ENCODE peak calls at places on chromosomes 11 and 22, in four cellular contexts. V is A549; S is PC-9; G is CD8-positive, alpha-beta T cell. T is an unnamed sample.

GRCh38 chr11:19711911-19712280 is 741 bp upstream of the NAV2 start:
- DNase-seq in V (no peak), S (no peak), G (no peak), T (no peak)

GRCh38 chr11:78160557-78160956 is 21.1 kb upstream of the ALG8 start:
- DNase-seq in V (no peak), S (no peak), G (no peak), T (no peak)

GRCh38 chr11:95050595-95051202 is 1.5 kb downstream of the KDM4F start:
- DNase-seq in V (no peak), S (no peak), G (no peak), T (no peak)

GRCh38 chr11:109422755-109423113 is 744 bp downstream of the C11orf87 start:
- DNase-seq in V (no peak), S (no peak), G (no peak), T (no peak)

GRCh38 chr11:33476945-33477584 is 219.9 kb downstream of the HIPK3 start:
- DNase-seq in V (no peak), S (no peak), G (no peak), T (no peak)

GRCh38 chr11:122085264-122085663 is 30.8 kb downstream of the BLID start:
- DNase-seq in V (no peak), S (no peak), G (no peak), T (no peak)

GRCh38 chr11:27938011-27938410 is 169.9 kb downstream of the KIF18A start:
- DNase-seq in V (no peak), S (no peak), G (no peak), T (no peak)

GRCh38 chr11:125201525-125202121 is 37.1 kb downstream of the PKNOX2 start:
- DNase-seq in V (no peak), S (peak; percentile 57), G (no peak), T (no peak)

GRCh38 chr11:68751331-68751856 is at the start of gene TESMIN:
- DNase-seq in V (peak; percentile 85), S (peak; percentile 69), G (peak; percentile 95), T (peak; percentile 94)

GRCh38 chr11:19566583-19567379 is 145.9 kb upstream of the NAV2 start:
- DNase-seq in V (no peak), S (peak; percentile 19), G (no peak), T (no peak)

GRCh38 chr11:37788141-37788877 is 1190.3 kb upstream of the RAG2 start:
- DNase-seq in V (no peak), S (no peak), G (no peak), T (no peak)

GRCh38 chr11:72736452-72737069 is 15.6 kb downstream of the ARAP1 start:
- DNase-seq in V (peak; percentile 56), S (peak; percentile 81), G (peak; percentile 75), T (no peak)

GRCh38 chr11:61482513-61482912 is 26.0 kb upstream of the LRRC10B start:
- DNase-seq in V (peak; percentile 67), S (no peak), G (no peak), T (no peak)

GRCh38 chr11:110478410-110478809 is 48.7 kb downstream of the FDX1 start:
- DNase-seq in V (no peak), S (no peak), G (no peak), T (no peak)

GRCh38 chr11:8689726-8690255 is 7.2 kb downstream of the RPL27A start:
- DNase-seq in V (no peak), S (no peak), G (no peak), T (no peak)

GRCh38 chr11:35167451-35167954 is 28.5 kb downstream of the CD44 start:
- DNase-seq in V (no peak), S (no peak), G (no peak), T (no peak)

GRCh38 chr11:69003866-69004311 is 9.2 kb downstream of the MRGPRF start:
- DNase-seq in V (no peak), S (no peak), G (no peak), T (peak; percentile 90)

GRCh38 chr11:115334932-115335788 is 169.1 kb downstream of the CADM1 start:
- DNase-seq in V (peak; percentile 6), S (no peak), G (no peak), T (no peak)

GRCh38 chr11:130101661-130102060 is 32.0 kb downstream of the APLP2 start:
- DNase-seq in V (no peak), S (no peak), G (no peak), T (no peak)

GRCh38 chr11:67055812-67056211 is 835 bp upstream of the RHOD start:
- DNase-seq in V (no peak), S (peak; percentile 60), G (no peak), T (no peak)

GRCh38 chr11:44565746-44566558 is 489 bp downstream of the CD82 start:
- DNase-seq in V (no peak), S (no peak), G (no peak), T (no peak)

GRCh38 chr11:66100272-66101037 is 30.4 kb downstream of the PACS1 start:
- DNase-seq in V (peak; percentile 36), S (no peak), G (peak; percentile 82), T (no peak)

GRCh38 chr22:23305922-23306374 is 125.6 kb downstream of the BCR start:
- DNase-seq in V (no peak), S (no peak), G (no peak), T (peak; percentile 58)

GRCh38 chr11:975824-976223 is 50.2 kb downstream of the AP2A2 start:
- DNase-seq in V (peak; percentile 57), S (no peak), G (no peak), T (no peak)
- TF ChIP-seq CTCF in V (peak; percentile 52), S (no peak), G (no peak), T (peak; percentile 63)

GRCh38 chr11:92211576-92212167 is 12.9 kb upstream of the FAT3 start:
- DNase-seq in V (no peak), S (peak; percentile 45), G (no peak), T (no peak)
- TF ChIP-seq CTCF in V (peak; percentile 43), S (peak; percentile 60), G (no peak), T (peak; percentile 76)

DNA sequence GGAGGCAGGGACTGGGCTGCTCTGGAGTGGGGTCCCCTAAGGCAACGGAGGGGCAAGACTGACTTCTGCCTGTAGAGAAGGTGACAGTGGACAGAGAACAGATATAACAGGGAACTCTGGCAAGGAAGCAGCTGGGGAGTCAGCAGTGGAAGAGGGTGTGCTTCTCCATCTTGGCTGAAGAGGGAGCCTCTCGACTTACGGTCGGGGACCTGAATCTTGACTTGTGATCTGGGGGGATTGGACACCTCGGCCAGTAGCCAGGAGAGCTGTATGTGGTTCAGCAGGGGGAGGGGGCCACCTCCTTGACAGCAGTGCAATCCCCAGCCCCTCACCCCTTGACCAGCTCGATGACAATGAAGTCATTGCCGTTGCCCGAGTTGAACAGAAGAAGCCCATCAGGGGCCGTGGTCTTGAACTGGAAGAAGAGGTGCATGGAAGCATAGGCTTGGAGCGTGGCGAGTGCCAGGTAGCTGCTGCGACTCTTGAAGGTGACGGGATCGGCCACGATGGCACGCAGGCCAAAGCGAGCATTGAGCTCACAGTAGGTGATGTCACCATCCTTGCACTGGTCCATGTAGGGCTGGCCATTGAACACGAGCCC is 60.0 kb downstream of the SLC22A12 start:
- DNase-seq in V (peak; percentile 63), S (no peak), G (no peak), T (no peak)
- TF ChIP-seq CTCF in V (peak; percentile 23), S (peak; percentile 74), G (no peak), T (peak; percentile 75)

GRCh38 chr11:15886866-15887265 is 469.5 kb downstream of the SOX6 start:
- DNase-seq in V (no peak), S (no peak), G (no peak), T (no peak)

GRCh38 chr11:15884131-15884530 is 472.2 kb downstream of the SOX6 start:
- DNase-seq in V (no peak), S (no peak), G (no peak), T (no peak)

GRCh38 chr11:15883349-15883961 is 472.9 kb downstream of the SOX6 start:
- DNase-seq in V (no peak), S (no peak), G (no peak), T (no peak)

GRCh38 chr11:15884792-15885540 is 471.4 kb downstream of the SOX6 start:
- DNase-seq in V (no peak), S (no peak), G (no peak), T (no peak)

DNA sequence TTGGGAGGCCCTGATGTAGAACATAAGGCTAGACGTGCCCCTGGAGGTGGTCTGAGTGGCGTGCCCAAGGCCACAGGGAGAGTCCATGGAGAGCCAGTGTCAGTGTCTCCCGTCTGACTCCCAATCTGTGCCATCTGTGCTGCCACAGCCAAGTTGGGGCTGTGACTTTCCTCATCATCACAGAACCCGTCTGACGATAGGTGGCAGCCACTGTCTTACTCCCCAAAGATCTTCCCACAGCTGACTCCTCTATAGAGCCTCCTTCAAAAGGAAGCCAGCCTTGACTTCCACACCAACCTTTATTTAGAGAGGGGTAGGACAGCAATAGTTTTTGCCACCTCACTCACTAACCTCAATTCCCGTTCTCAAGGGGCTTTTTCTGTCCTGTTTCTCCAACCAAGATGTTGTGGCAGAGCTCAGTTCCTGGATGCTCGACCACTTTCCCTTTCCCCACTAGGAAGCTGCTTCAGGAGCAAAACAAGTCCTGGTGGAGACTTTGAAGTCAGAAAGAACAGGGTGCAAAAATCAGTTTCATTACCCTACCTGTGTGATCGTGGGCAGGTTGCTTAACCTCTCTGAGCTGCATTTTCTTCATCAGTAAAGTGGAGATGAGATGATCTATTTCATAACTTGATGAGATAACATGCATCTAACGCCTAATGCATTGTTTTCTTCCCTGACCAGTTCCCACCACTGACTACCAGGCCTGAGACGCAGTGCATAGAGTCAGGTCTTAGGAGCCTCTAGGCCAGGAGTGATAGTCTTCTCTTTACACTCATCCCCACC is 470.2 kb downstream of the SOX6 start:
- DNase-seq in V (no peak), S (no peak), G (no peak), T (no peak)
- TF ChIP-seq CTCF in V (no peak), S (no peak), G (no peak), T (no peak)

GRCh38 chr22:29339381-29340235 is 24.1 kb upstream of the RASL10A start:
- DNase-seq in V (no peak), S (no peak), G (no peak), T (no peak)
- TF ChIP-seq CTCF in V (no peak), S (no peak), G (no peak), T (no peak)

GRCh38 chr22:35719212-35719869 is 1.7 kb downstream of the APOL5 start:
- DNase-seq in V (no peak), S (no peak), G (no peak), T (no peak)
- TF ChIP-seq CTCF in V (no peak), S (no peak), G (no peak), T (no peak)